ENCODE peak calls at places on chromosome 1, in five cellular contexts. One of them, this sample, is unnamed.

GRCh38 chr1:228445867-228446584 is 29.4 kb upstream of the TRIM17 start:
- DNase-seq in HFF-Myc: no peak
- DNase-seq in psoas muscle: no peak
- DNase-seq in GM13977: peak
- DNase-seq in GM12864: no peak
- DNase-seq in this sample: no peak

GRCh38 chr1:19377812-19378718 is 65.9 kb downstream of the SLC66A1 start:
- DNase-seq in GM13977: no peak
- DNase-seq in GM12864: no peak
- DNase-seq in psoas muscle: no peak
- DNase-seq in HFF-Myc: no peak
- DNase-seq in this sample: no peak

GRCh38 chr1:112904831-112905227 is 51.2 kb downstream of the SLC16A1 start:
- DNase-seq in psoas muscle: no peak
- DNase-seq in GM13977: no peak
- DNase-seq in HFF-Myc: no peak
- DNase-seq in GM12864: no peak
- DNase-seq in this sample: no peak

GRCh38 chr1:50985094-50985493 is 15.0 kb downstream of the CDKN2C start:
- DNase-seq in psoas muscle: no peak
- DNase-seq in GM13977: no peak
- DNase-seq in HFF-Myc: no peak
- DNase-seq in GM12864: no peak
- DNase-seq in this sample: no peak

GRCh38 chr1:50970927-50971582 is 1.0 kb downstream of the CDKN2C start:
- DNase-seq in GM13977: no peak
- DNase-seq in HFF-Myc: no peak
- DNase-seq in GM12864: no peak
- DNase-seq in psoas muscle: no peak
- DNase-seq in this sample: no peak

GRCh38 chr1:34460193-34460592 is 283.5 kb downstream of the C1orf94 start:
- DNase-seq in GM13977: peak
- DNase-seq in GM12864: peak
- DNase-seq in psoas muscle: no peak
- DNase-seq in HFF-Myc: peak
- DNase-seq in this sample: no peak

GRCh38 chr1:167455786-167456446 is 62.4 kb downstream of the CD247 start:
- DNase-seq in psoas muscle: no peak
- DNase-seq in GM13977: peak
- DNase-seq in HFF-Myc: no peak
- DNase-seq in GM12864: no peak
- DNase-seq in this sample: no peak

GRCh38 chr1:54212872-54213271 is 12.9 kb downstream of the MRPL37 start:
- DNase-seq in psoas muscle: no peak
- DNase-seq in HFF-Myc: no peak
- DNase-seq in GM13977: no peak
- DNase-seq in GM12864: no peak
- DNase-seq in this sample: no peak

GRCh38 chr1:232209357-232209756 is 420.6 kb downstream of the SIPA1L2 start:
- DNase-seq in GM13977: no peak
- DNase-seq in psoas muscle: no peak
- DNase-seq in HFF-Myc: no peak
- DNase-seq in GM12864: no peak
- DNase-seq in this sample: no peak

GRCh38 chr1:246552110-246552509 is 14.0 kb downstream of the TFB2M start:
- DNase-seq in GM13977: no peak
- DNase-seq in psoas muscle: no peak
- DNase-seq in HFF-Myc: no peak
- DNase-seq in GM12864: no peak
- DNase-seq in this sample: no peak

GRCh38 chr1:5620997-5621396 is 371.2 kb downstream of the NPHP4 start:
- DNase-seq in GM12864: no peak
- DNase-seq in HFF-Myc: no peak
- DNase-seq in GM13977: no peak
- DNase-seq in psoas muscle: no peak
- DNase-seq in this sample: no peak

GRCh38 chr1:234315091-234315541 is 58.1 kb upstream of the COA6 start:
- DNase-seq in GM13977: no peak
- DNase-seq in GM12864: no peak
- DNase-seq in psoas muscle: no peak
- DNase-seq in HFF-Myc: peak
- DNase-seq in this sample: peak

GRCh38 chr1:47725732-47726495 is 271.3 kb downstream of the TRABD2B start:
- DNase-seq in HFF-Myc: peak
- DNase-seq in GM12864: no peak
- DNase-seq in psoas muscle: peak
- DNase-seq in GM13977: peak
- DNase-seq in this sample: peak

GRCh38 chr1:58814251-58815068 is 30.6 kb upstream of the JUN start:
- DNase-seq in GM12864: no peak
- DNase-seq in psoas muscle: peak
- DNase-seq in GM13977: peak
- DNase-seq in HFF-Myc: no peak
- DNase-seq in this sample: no peak

GRCh38 chr1:13965770-13966398 is 265.9 kb downstream of the PRDM2 start:
- DNase-seq in GM13977: peak
- DNase-seq in GM12864: no peak
- DNase-seq in psoas muscle: peak
- DNase-seq in HFF-Myc: no peak
- DNase-seq in this sample: no peak
- TF ChIP-seq CTCF in GM13977: peak
- TF ChIP-seq CTCF in GM12864: peak
- TF ChIP-seq CTCF in psoas muscle: peak
- TF ChIP-seq CTCF in HFF-Myc: no peak
- TF ChIP-seq CTCF in this sample: peak

DNA sequence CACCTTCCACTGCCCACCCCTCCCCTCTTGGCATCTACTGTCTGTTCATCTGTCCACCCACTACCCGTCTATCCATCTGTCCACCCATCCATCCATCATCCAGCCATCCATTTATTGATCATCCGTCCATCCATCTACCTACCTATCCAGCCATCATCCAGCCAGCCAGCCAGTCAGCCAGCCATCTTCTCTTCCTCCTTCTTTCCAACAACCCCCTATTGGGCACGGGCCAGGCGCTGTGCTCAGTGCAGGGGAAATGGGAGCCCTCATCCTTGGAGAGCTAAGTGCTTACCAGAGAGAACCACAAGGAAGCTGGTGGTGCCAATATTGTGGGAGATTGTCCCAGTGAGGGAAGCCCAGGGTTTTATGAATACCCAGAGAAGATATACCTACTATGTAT is 51.7 kb upstream of the TMEM51 start:
- DNase-seq in GM13977: no peak
- DNase-seq in GM12864: no peak
- DNase-seq in psoas muscle: no peak
- DNase-seq in HFF-Myc: no peak
- DNase-seq in this sample: no peak
- TF ChIP-seq CTCF in GM13977: no peak
- TF ChIP-seq CTCF in GM12864: no peak
- TF ChIP-seq CTCF in psoas muscle: no peak
- TF ChIP-seq CTCF in HFF-Myc: no peak
- TF ChIP-seq CTCF in this sample: no peak

DNA sequence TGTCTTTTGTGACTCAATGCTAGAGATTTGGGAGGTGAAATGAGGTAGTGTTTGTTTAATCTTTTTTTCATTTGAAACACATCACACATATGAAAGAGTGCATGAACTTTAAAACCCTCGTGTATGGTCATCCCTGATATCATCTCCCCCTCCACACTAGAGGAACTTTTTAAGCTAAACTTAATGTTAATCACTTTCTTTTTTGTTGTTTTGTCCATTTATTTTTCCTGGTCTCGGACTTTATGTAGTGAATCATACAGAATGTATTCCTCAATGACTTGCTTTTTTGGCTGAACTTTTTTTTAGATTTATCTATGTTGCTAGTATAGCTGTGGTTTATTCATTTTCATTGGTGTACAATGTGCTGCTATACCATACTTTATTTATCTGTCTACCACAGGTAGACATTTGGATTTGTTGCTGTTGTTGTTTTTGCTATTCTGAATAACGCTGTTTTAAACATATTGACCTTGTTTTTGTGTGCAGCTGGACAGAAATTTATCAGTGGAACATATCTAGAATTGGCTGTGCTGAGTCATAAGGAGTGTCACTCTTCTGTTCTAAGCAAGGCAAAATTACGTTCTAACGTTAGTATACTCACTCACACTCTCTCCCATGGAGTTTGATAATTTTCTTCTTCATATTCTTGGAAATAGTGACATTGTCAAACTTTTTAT is 441.4 kb downstream of the PLPP3 start:
- DNase-seq in GM12864: no peak
- DNase-seq in GM13977: no peak
- DNase-seq in HFF-Myc: no peak
- DNase-seq in psoas muscle: no peak
- DNase-seq in this sample: no peak
- TF ChIP-seq CTCF in GM12864: no peak
- TF ChIP-seq CTCF in GM13977: no peak
- TF ChIP-seq CTCF in HFF-Myc: no peak
- TF ChIP-seq CTCF in psoas muscle: no peak
- TF ChIP-seq CTCF in this sample: no peak

GRCh38 chr1:214660900-214661299 is 57.9 kb downstream of the CENPF start:
- DNase-seq in GM12864: no peak
- DNase-seq in HFF-Myc: peak
- DNase-seq in GM13977: no peak
- DNase-seq in psoas muscle: no peak
- DNase-seq in this sample: peak
- TF ChIP-seq CTCF in GM12864: no peak
- TF ChIP-seq CTCF in HFF-Myc: peak
- TF ChIP-seq CTCF in GM13977: no peak
- TF ChIP-seq CTCF in psoas muscle: peak
- TF ChIP-seq CTCF in this sample: peak